ENCODE peak calls at places on chromosomes 2 and 18, in four cellular contexts. S is midbrain; F is T-helper 9 cell; E is effector CD8-positive, alpha-beta T cell. A is an unnamed sample.
A peak's percentile ranks its signal among the peaks of the same experiment; 100 is the strongest.

GRCh38 chr2:105409717-105410116 is 10.9 kb upstream of the FHL2 start:
- DNase-seq in F (no peak), E (no peak), S (peak; percentile 39), A (no peak)

GRCh38 chr2:12676771-12677170 is 40.0 kb upstream of the TRIB2 start:
- DNase-seq in F (no peak), S (no peak), E (no peak), A (no peak)

GRCh38 chr18:47746615-47747014 is 183.8 kb downstream of the SMAD2 start:
- DNase-seq in E (no peak), S (no peak), F (no peak), A (no peak)

GRCh38 chr2:197107291-197108269 is 181.1 kb upstream of the PGAP1 start:
- DNase-seq in E (no peak), F (no peak), S (no peak), A (no peak)

GRCh38 chr18:44792456-44793080 is 111.9 kb downstream of the SETBP1 start:
- DNase-seq in F (no peak), S (no peak), E (no peak), A (no peak)

GRCh38 chr2:234178309-234179030 is 128.0 kb downstream of the SPP2 start:
- DNase-seq in F (no peak), E (no peak), S (no peak), A (peak; percentile 21)

GRCh38 chr2:118641711-118642110 is 205.7 kb downstream of the EN1 start:
- DNase-seq in F (no peak), S (no peak), E (no peak), A (no peak)

GRCh38 chr18:74534150-74534969 is at the start of gene CNDP1:
- DNase-seq in S (peak; percentile 84), E (no peak), F (no peak), A (no peak)